ENCODE peak calls at places on chromosomes 12 and 14, in nine cellular contexts. T is GM23338, R is A549, O is HL-60, K is SK-N-SH, Z is Panc1, L is GM12878, A is HepG2, S is K562. Q is an unnamed sample.

GRCh38 chr14:49880267-49881064 is 12.4 kb upstream of the ARF6 start:
- DNase-seq in O (no peak), K (no peak), L (no peak), T (no peak), Z (no peak), R (no peak), A (no peak), S (no peak), Q (no peak)

GRCh38 chr14:93410893-93411292 is 19.8 kb upstream of the UNC79 start:
- DNase-seq in S (no peak), R (no peak), L (no peak), K (no peak), A (no peak), Z (no peak), T (no peak), O (no peak), Q (no peak)

GRCh38 chr14:85468815-85469214 is 61.1 kb upstream of the FLRT2 start:
- DNase-seq in Z (no peak), L (no peak), T (no peak), S (no peak), O (no peak), K (no peak), A (peak), R (no peak), Q (no peak)

GRCh38 chr14:71056168-71056567 is 148.9 kb downstream of the PCNX1 start:
- DNase-seq in A (no peak), S (no peak), Z (no peak), T (no peak), L (no peak), R (no peak), O (no peak), K (no peak), Q (no peak)

GRCh38 chr14:40757376-40757775 is 849.3 kb upstream of the LRFN5 start:
- DNase-seq in O (no peak), S (no peak), K (no peak), Z (no peak), R (no peak), T (no peak), A (no peak), L (no peak), Q (no peak)

GRCh38 chr14:91350813-91351507 is 66.7 kb downstream of the CCDC88C start:
- DNase-seq in K (no peak), S (no peak), R (no peak), L (peak), T (no peak), A (no peak), O (no peak), Z (no peak), Q (no peak)

GRCh38 chr12:639566-639965 is 23.7 kb downstream of the NINJ2 start:
- DNase-seq in Z (no peak), K (no peak), T (no peak), S (no peak), R (no peak), L (no peak), A (no peak), O (no peak), Q (no peak)

GRCh38 chr14:90894241-90894640 is 78.0 kb upstream of the TTC7B start:
- DNase-seq in Z (no peak), T (no peak), A (no peak), L (no peak), O (no peak), S (no peak), R (no peak), K (no peak), Q (no peak)

GRCh38 chr14:99029916-99030305 is 242.1 kb downstream of the BCL11B start:
- DNase-seq in R (no peak), O (no peak), A (no peak), T (no peak), S (no peak), Z (no peak), K (no peak), L (no peak), Q (no peak)

GRCh38 chr12:55935742-55936151 is 4.8 kb downstream of the DGKA start:
- DNase-seq in S (no peak), L (no peak), K (no peak), O (no peak), T (peak), A (no peak), R (no peak), Z (no peak), Q (no peak)

GRCh38 chr14:77584809-77585208 is 31.6 kb downstream of the SPTLC2 start:
- DNase-seq in R (no peak), L (no peak), S (no peak), Z (no peak), T (no peak), K (no peak), O (no peak), A (no peak), Q (no peak)

GRCh38 chr14:74852922-74853530 is 22.9 kb downstream of the PROX2 start:
- DNase-seq in A (no peak), Z (no peak), K (no peak), R (no peak), L (no peak), O (no peak), T (no peak), S (no peak), Q (no peak)

GRCh38 chr12:119412811-119413794 is 78.6 kb downstream of the CCDC60 start:
- DNase-seq in Z (peak), R (peak), L (no peak), S (peak), A (peak), T (peak), K (peak), O (peak), Q (peak)

GRCh38 chr14:65847065-65847847 is 434.7 kb downstream of the FUT8 start:
- DNase-seq in S (no peak), T (no peak), Z (no peak), O (no peak), L (peak), A (no peak), K (no peak), R (no peak), Q (no peak)

GRCh38 chr12:124496584-124496983 is 70.8 kb downstream of the NCOR2 start:
- DNase-seq in S (peak), Z (no peak), O (no peak), K (peak), L (no peak), T (no peak), R (peak), A (no peak), Q (no peak)
- TF ChIP-seq REST in S (no peak), Z (no peak), O (no peak), K (no peak), L (no peak), T (no peak), R (no peak), A (no peak), Q (no peak)

DNA sequence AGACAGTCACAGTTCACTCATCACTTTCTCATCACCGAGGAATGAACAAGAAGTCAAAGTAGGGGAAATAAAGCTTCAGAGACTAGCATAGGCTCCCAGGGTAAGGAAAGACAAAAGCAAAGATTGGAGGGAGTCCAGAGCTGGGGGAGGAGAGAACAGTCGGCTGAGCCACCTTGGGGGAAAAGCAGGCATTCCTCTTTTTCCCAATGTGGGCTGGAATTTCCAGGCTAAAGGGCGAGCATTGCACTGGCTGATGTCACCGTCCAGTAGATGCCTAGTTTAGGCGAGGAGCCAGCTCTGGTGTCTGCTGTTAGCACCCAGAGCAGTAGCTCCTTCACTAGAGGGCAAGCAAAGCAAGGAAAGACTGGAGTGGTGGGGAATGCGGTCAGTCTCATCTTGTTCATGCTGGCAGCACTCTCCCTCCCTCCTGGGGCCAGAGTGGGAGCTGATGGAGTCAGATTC is 8.5 kb upstream of the KRT75 start:
- DNase-seq in A (no peak), S (no peak), L (no peak), T (peak), O (no peak), Z (peak), R (peak), K (no peak), Q (peak)
- TF ChIP-seq REST in A (no peak), S (no peak), L (no peak), T (no peak), O (no peak), Z (no peak), R (no peak), K (no peak), Q (no peak)

DNA sequence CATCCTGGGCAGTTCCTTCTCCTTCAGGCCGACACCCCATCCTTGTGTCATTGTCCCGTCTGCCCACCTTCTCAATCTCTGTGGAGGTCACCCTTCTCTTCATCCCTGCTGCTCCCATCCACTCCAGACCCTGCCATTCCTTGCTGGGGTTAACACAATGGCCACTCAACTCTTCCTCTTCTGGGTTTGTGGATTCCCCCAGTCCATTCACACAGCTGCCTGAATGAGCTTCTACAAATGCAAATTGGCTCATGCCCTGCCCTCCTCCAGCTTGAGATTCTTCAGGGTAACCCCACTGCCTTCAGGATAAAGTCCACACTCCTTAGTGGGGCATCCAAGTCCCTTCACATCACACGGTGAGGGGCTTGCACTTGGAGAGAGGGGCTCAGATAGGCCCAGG is 17.2 kb upstream of the PRMT8 start:
- DNase-seq in S (no peak), A (no peak), O (no peak), K (no peak), L (no peak), T (peak), R (no peak), Z (no peak), Q (no peak)
- TF ChIP-seq REST in S (no peak), A (no peak), O (no peak), K (no peak), L (no peak), T (no peak), R (no peak), Z (no peak), Q (no peak)

DNA sequence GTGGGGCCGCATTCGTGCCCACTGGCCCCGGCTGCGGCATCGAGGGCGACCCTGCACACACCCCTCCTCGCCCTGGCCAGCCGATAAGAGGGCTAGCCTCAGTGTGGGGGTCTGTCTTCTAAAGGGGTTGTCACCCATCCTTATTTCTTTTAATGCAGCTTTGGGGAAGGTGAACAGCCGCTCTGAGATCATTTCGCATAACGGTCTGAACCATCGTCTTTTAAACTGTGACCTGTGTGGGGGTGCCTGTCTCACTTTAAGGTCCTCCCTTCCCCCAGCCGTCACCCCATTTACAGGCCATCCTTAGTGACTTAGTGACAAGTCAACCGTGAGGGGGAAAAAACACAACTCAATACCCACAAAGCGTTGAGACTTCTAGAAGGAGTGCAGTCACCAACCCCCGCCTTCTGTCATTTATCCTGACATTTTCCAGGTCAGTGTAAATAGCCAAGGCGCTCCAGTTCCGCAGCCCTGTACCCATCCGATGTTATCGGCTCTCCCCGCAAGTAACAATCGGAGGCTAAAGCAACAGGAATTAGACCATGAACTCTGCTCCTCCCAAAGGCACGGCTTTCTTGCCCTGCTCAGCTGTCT is 469 bp upstream of the DENND5B start:
- DNase-seq in K (peak), S (peak), L (no peak), O (peak), T (peak), R (peak), A (no peak), Z (peak), Q (no peak)
- TF ChIP-seq REST in K (no peak), S (no peak), L (no peak), O (no peak), T (no peak), R (no peak), A (no peak), Z (no peak), Q (no peak)

GRCh38 chr12:121391619-121392324 is 8.1 kb upstream of the RNF34 start:
- DNase-seq in K (peak), T (no peak), L (peak), O (peak), A (no peak), S (peak), R (no peak), Z (no peak), Q (no peak)
- TF ChIP-seq REST in K (no peak), T (no peak), L (no peak), O (no peak), A (no peak), S (no peak), R (no peak), Z (no peak), Q (no peak)

GRCh38 chr12:54378791-54379400 is 5.6 kb downstream of the ZNF385A start:
- DNase-seq in T (peak), O (no peak), S (peak), R (no peak), L (no peak), K (peak), A (peak), Z (no peak), Q (no peak)
- TF ChIP-seq REST in T (no peak), O (no peak), S (no peak), R (no peak), L (no peak), K (no peak), A (no peak), Z (no peak), Q (no peak)